ENCODE peak calls at places on chromosome 21, in five cellular contexts. K is OCI-LY7; E is CD4-positive, alpha-beta T cell; N is M059J; T is AG08395. F is an unnamed sample.

GRCh38 chr21:34878501-34878900 is 170.6 kb downstream of the RUNX1 start:
- DNase-seq in K (no peak), E (no peak), T (no peak), N (no peak), F (no peak)

GRCh38 chr21:45294509-45295291 is 7.0 kb upstream of the POFUT2 start:
- DNase-seq in T (peak), E (no peak), N (peak), K (no peak), F (peak)

GRCh38 chr21:17270234-17270633 is 242.6 kb upstream of the CXADR start:
- DNase-seq in T (peak), E (no peak), N (peak), K (peak), F (peak)

GRCh38 chr21:38258803-38259485 is 2.2 kb downstream of the KCNJ15 start:
- DNase-seq in N (peak), T (no peak), E (no peak), K (no peak), F (peak)

GRCh38 chr21:15063821-15064575 is 802 bp downstream of the NRIP1 start:
- DNase-seq in T (peak), E (peak), N (peak), K (no peak), F (no peak)

GRCh38 chr21:27649746-27650145 is 682.9 kb upstream of the ADAMTS5 start:
- DNase-seq in N (peak), E (no peak), T (no peak), K (no peak), F (no peak)

GRCh38 chr21:17441370-17441769 is 71.5 kb upstream of the CXADR start:
- DNase-seq in K (no peak), T (no peak), E (no peak), N (peak), F (no peak)

GRCh38 chr21:19321688-19322087 is 918.1 kb upstream of the TMPRSS15 start:
- DNase-seq in E (no peak), T (no peak), K (no peak), N (no peak), F (no peak)

GRCh38 chr21:34826818-34827217 is 158.0 kb downstream of the CLIC6 start:
- DNase-seq in T (no peak), K (no peak), N (no peak), E (no peak), F (no peak)

GRCh38 chr21:35149698-35150097 is 100.6 kb upstream of the RUNX1 start:
- DNase-seq in T (peak), K (no peak), E (no peak), N (peak), F (no peak)

GRCh38 chr21:44579833-44580144 is 615 bp downstream of the KRTAP10-5 start:
- DNase-seq in E (no peak), K (no peak), T (no peak), N (no peak), F (no peak)